ENCODE peak calls at places on chromosome 21, in six cellular contexts. One of them, this sample, is unnamed.

GRCh38 chr21:24076179-24076578 is 1531.1 kb downstream of the MRPL39 start:
- DNase-seq in neural progenitor cell: no peak
- DNase-seq in fibroblast of lung: peak; percentile 2
- DNase-seq in GM23248: no peak
- DNase-seq in mesendoderm: peak; percentile 0
- DNase-seq in A549: no peak
- DNase-seq in this sample: no peak

GRCh38 chr21:40732998-40733397 is 114.0 kb downstream of the DSCAM start:
- DNase-seq in mesendoderm: no peak
- DNase-seq in fibroblast of lung: no peak
- DNase-seq in GM23248: no peak
- DNase-seq in A549: no peak
- DNase-seq in neural progenitor cell: no peak
- DNase-seq in this sample: no peak

GRCh38 chr21:31078796-31079195 is 40.5 kb upstream of the KRTAP19-8 start:
- DNase-seq in mesendoderm: no peak
- DNase-seq in GM23248: no peak
- DNase-seq in fibroblast of lung: peak; percentile 26
- DNase-seq in A549: no peak
- DNase-seq in neural progenitor cell: no peak
- DNase-seq in this sample: no peak

GRCh38 chr21:42376338-42376982 is 10.1 kb upstream of the TFF1 start:
- DNase-seq in fibroblast of lung: no peak
- DNase-seq in neural progenitor cell: no peak
- DNase-seq in GM23248: peak; percentile 17
- DNase-seq in A549: no peak
- DNase-seq in mesendoderm: no peak
- DNase-seq in this sample: peak; percentile 66

GRCh38 chr21:34094949-34095348 is 21.6 kb downstream of the MRPS6 start:
- DNase-seq in mesendoderm: no peak
- DNase-seq in GM23248: no peak
- DNase-seq in fibroblast of lung: no peak
- DNase-seq in neural progenitor cell: no peak
- DNase-seq in A549: no peak
- DNase-seq in this sample: no peak

GRCh38 chr21:41672543-41672915 is 94.3 kb downstream of the RIPK4 start:
- DNase-seq in A549: no peak
- DNase-seq in mesendoderm: no peak
- DNase-seq in fibroblast of lung: no peak
- DNase-seq in neural progenitor cell: no peak
- DNase-seq in GM23248: no peak
- DNase-seq in this sample: no peak

GRCh38 chr21:36109868-36110267 is 25.0 kb upstream of the CBR3 start:
- DNase-seq in A549: no peak
- DNase-seq in mesendoderm: no peak
- DNase-seq in fibroblast of lung: no peak
- DNase-seq in GM23248: no peak
- DNase-seq in neural progenitor cell: no peak
- DNase-seq in this sample: peak; percentile 26

GRCh38 chr21:15895142-15896106 is 165.6 kb downstream of the USP25 start:
- DNase-seq in fibroblast of lung: peak; percentile 36
- DNase-seq in A549: no peak
- DNase-seq in mesendoderm: no peak
- DNase-seq in neural progenitor cell: no peak
- DNase-seq in GM23248: peak; percentile 20
- DNase-seq in this sample: no peak

GRCh38 chr21:40178726-40179125 is 311.5 kb downstream of the PCP4 start:
- DNase-seq in mesendoderm: no peak
- DNase-seq in GM23248: no peak
- DNase-seq in fibroblast of lung: no peak
- DNase-seq in A549: no peak
- DNase-seq in neural progenitor cell: no peak
- DNase-seq in this sample: no peak

GRCh38 chr21:46095106-46095719 is 2.7 kb upstream of the COL6A2 start:
- DNase-seq in neural progenitor cell: no peak
- DNase-seq in GM23248: no peak
- DNase-seq in A549: no peak
- DNase-seq in mesendoderm: no peak
- DNase-seq in fibroblast of lung: no peak
- DNase-seq in this sample: no peak

GRCh38 chr21:42395910-42396625 is at the start of gene TMPRSS3:
- DNase-seq in fibroblast of lung: no peak
- DNase-seq in GM23248: no peak
- DNase-seq in mesendoderm: peak; percentile 22
- DNase-seq in A549: peak; percentile 10
- DNase-seq in neural progenitor cell: no peak
- DNase-seq in this sample: no peak

GRCh38 chr21:32241434-32241785 is 37.4 kb downstream of the MIS18A start:
- DNase-seq in GM23248: no peak
- DNase-seq in fibroblast of lung: no peak
- DNase-seq in neural progenitor cell: no peak
- DNase-seq in mesendoderm: no peak
- DNase-seq in A549: no peak
- DNase-seq in this sample: no peak

GRCh38 chr21:32245971-32246370 is 32.9 kb downstream of the MIS18A start:
- DNase-seq in A549: no peak
- DNase-seq in mesendoderm: no peak
- DNase-seq in fibroblast of lung: no peak
- DNase-seq in neural progenitor cell: no peak
- DNase-seq in GM23248: no peak
- DNase-seq in this sample: no peak

GRCh38 chr21:32238063-32238462 is 40.8 kb downstream of the MIS18A start:
- DNase-seq in fibroblast of lung: no peak
- DNase-seq in GM23248: no peak
- DNase-seq in neural progenitor cell: no peak
- DNase-seq in mesendoderm: no peak
- DNase-seq in A549: no peak
- DNase-seq in this sample: no peak

GRCh38 chr21:32237021-32237420 is 41.8 kb downstream of the MIS18A start:
- DNase-seq in neural progenitor cell: no peak
- DNase-seq in fibroblast of lung: no peak
- DNase-seq in mesendoderm: no peak
- DNase-seq in A549: no peak
- DNase-seq in GM23248: peak; percentile 38
- DNase-seq in this sample: no peak

GRCh38 chr21:32240708-32241433 is 38.0 kb downstream of the MIS18A start:
- DNase-seq in fibroblast of lung: no peak
- DNase-seq in GM23248: no peak
- DNase-seq in A549: no peak
- DNase-seq in mesendoderm: no peak
- DNase-seq in neural progenitor cell: no peak
- DNase-seq in this sample: no peak
- H3K4me3 ChIP-seq in fibroblast of lung: peak overlapping the region; percentile 5
- H3K4me3 ChIP-seq in GM23248: no peak overlapping the region
- H3K4me3 ChIP-seq in A549: no peak overlapping the region
- H3K4me3 ChIP-seq in mesendoderm: no peak overlapping the region
- H3K4me3 ChIP-seq in neural progenitor cell: no peak overlapping the region
- H3K4me3 ChIP-seq in this sample: no peak overlapping the region

DNA sequence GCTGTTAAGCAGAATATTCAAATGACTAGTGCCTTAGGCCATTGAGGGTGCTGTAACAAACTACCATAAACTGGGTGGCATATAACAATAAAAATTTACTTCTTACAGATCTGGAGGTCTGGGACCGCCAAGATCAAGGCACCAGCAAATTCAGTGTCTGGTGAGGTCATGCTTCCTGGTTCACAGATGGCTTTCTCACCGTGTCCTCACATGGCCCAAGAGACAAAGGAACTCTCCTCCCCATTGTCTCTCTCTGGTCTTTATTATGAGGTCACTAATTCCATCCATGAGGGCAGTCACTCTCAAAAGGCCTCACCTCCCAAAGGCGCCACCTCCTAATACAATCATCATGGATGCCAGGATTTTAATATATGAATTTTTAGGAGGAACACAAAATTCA is 127.3 kb downstream of the GABPA start:
- DNase-seq in A549: no peak
- DNase-seq in GM23248: no peak
- DNase-seq in neural progenitor cell: peak; percentile 9
- DNase-seq in mesendoderm: peak; percentile 61
- DNase-seq in fibroblast of lung: no peak
- DNase-seq in this sample: no peak
- H3K4me2 ChIP-seq in A549: no peak overlapping the region
- H3K4me2 ChIP-seq in GM23248: no peak overlapping the region
- H3K4me2 ChIP-seq in neural progenitor cell: no peak overlapping the region
- H3K4me2 ChIP-seq in mesendoderm: no peak overlapping the region
- H3K4me2 ChIP-seq in fibroblast of lung: no peak overlapping the region
- H3K4me2 ChIP-seq in this sample: no peak overlapping the region

DNA sequence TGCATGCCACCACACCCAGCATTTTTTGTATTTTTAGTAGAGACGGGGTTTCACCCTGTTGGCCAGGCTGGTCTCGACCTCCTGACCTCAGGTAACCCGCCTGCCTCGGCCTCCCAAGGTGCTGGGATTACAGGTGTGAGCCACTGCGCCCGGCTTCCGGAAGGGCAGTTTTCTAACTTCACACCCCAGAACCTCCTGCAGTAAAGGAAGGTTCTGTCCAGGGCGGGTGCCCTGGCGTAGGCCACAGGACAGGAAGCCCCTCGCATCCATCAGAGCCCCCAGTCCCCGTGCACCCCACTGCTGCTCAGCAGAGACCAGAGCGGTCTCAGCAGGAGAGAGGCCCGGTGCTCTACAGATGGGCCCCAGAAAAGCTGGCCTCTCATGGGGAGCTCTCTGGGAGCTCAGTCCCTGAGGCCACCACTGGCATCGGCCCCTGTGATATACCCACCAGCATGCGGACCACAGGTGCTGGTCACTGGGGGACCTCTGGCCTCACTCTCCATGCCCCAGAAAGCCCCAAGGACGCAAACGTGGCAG is 4.1 kb upstream of the DNMT3L start:
- DNase-seq in neural progenitor cell: no peak
- DNase-seq in A549: no peak
- DNase-seq in GM23248: no peak
- DNase-seq in mesendoderm: no peak
- DNase-seq in fibroblast of lung: no peak
- DNase-seq in this sample: no peak
- H3K4me1 ChIP-seq in neural progenitor cell: peaks cover 11% of the 10 kb centered on the region
- H3K4me1 ChIP-seq in A549: no peaks in the 10 kb centered on the region
- H3K4me1 ChIP-seq in GM23248: no peaks in the 10 kb centered on the region
- H3K4me1 ChIP-seq in mesendoderm: peaks cover 3% of the 10 kb centered on the region
- H3K4me1 ChIP-seq in fibroblast of lung: no peaks in the 10 kb centered on the region
- H3K4me1 ChIP-seq in this sample: peaks cover 5% of the 10 kb centered on the region

GRCh38 chr21:38306833-38307232 is 50.0 kb downstream of the KCNJ15 start:
- DNase-seq in GM23248: peak; percentile 97
- DNase-seq in neural progenitor cell: no peak
- DNase-seq in mesendoderm: no peak
- DNase-seq in A549: peak; percentile 31
- DNase-seq in fibroblast of lung: peak; percentile 95
- DNase-seq in this sample: no peak
- H3K4me3 ChIP-seq in GM23248: peak overlapping the region; percentile 47
- H3K4me3 ChIP-seq in neural progenitor cell: no peak overlapping the region
- H3K4me3 ChIP-seq in mesendoderm: no peak overlapping the region
- H3K4me3 ChIP-seq in A549: no peak overlapping the region
- H3K4me3 ChIP-seq in fibroblast of lung: peak overlapping the region; percentile 25
- H3K4me3 ChIP-seq in this sample: no peak overlapping the region

This sample was measured in Karpas-422.